ENCODE peak calls at places on chromosomes 6 and 20, in six cellular contexts. U is psoas muscle; W is effector memory CD4-positive, alpha-beta T cell; B is ovary; L is right cardiac atrium; T is IMR-90. F is an unnamed sample.
A peak's percentile ranks its signal among the peaks of the same experiment; 100 is the strongest.

GRCh38 chr6:154548130-154548830 is 37.8 kb upstream of the CNKSR3 start:
- DNase-seq in T (peak; percentile 45), L (peak; percentile 44), U (no peak), B (peak; percentile 62), W (no peak), F (peak; percentile 65)

GRCh38 chr6:161142957-161143296 is 130.9 kb downstream of the AGPAT4 start:
- DNase-seq in T (no peak), L (no peak), B (no peak), W (no peak), U (no peak), F (no peak)

GRCh38 chr6:7991992-7992815 is 72.0 kb downstream of the BLOC1S5 start:
- DNase-seq in L (peak; percentile 61), U (no peak), T (peak; percentile 92), W (no peak), B (no peak), F (no peak)

GRCh38 chr6:137094411-137095008 is 49.7 kb upstream of the IL20RA start:
- DNase-seq in L (peak; percentile 35), U (peak; percentile 70), T (peak; percentile 67), W (peak; percentile 40), B (peak; percentile 53), F (peak; percentile 56)

GRCh38 chr6:90095788-90096187 is 200.9 kb downstream of the BACH2 start:
- DNase-seq in B (no peak), L (no peak), U (no peak), W (no peak), T (no peak), F (no peak)

GRCh38 chr20:19782669-19783068 is 24.6 kb downstream of the RIN2 start:
- DNase-seq in U (no peak), B (no peak), L (no peak), T (no peak), W (no peak), F (no peak)

GRCh38 chr20:19995220-19995863 is 21.8 kb upstream of the NAA20 start:
- DNase-seq in L (no peak), B (no peak), T (peak; percentile 64), W (no peak), U (no peak), F (peak; percentile 60)

GRCh38 chr6:107128175-107128574 is 12.9 kb upstream of the BEND3 start:
- DNase-seq in B (no peak), L (no peak), W (no peak), T (peak; percentile 61), U (no peak), F (no peak)

GRCh38 chr20:21101453-21102251 is 4.5 kb downstream of the LINC00237 start:
- DNase-seq in T (no peak), B (peak; percentile 38), U (peak; percentile 53), W (no peak), L (no peak), F (no peak)

GRCh38 chr6:15246217-15247211 is 645 bp downstream of the JARID2 start:
- DNase-seq in U (no peak), W (no peak), T (peak; percentile 49), L (no peak), B (no peak), F (no peak)

GRCh38 chr6:62390413-62390812 is 104.4 kb upstream of the KHDRBS2 start:
- DNase-seq in B (no peak), T (no peak), U (no peak), W (no peak), L (no peak), F (no peak)

GRCh38 chr20:11323821-11324220 is 593.9 kb upstream of the BTBD3 start:
- DNase-seq in U (no peak), B (no peak), T (no peak), L (no peak), W (no peak), F (no peak)

GRCh38 chr6:75213732-75214131 is 7.9 kb upstream of the COL12A1 start:
- DNase-seq in T (no peak), L (no peak), W (no peak), U (no peak), B (no peak), F (no peak)

GRCh38 chr20:35315199-35316020 is 23.2 kb upstream of the FAM83C start:
- DNase-seq in U (no peak), W (no peak), T (peak; percentile 58), L (no peak), B (no peak), F (peak; percentile 37)

GRCh38 chr6:40128149-40128548 is 193.9 kb upstream of the MOCS1 start:
- DNase-seq in W (no peak), T (no peak), B (no peak), U (no peak), L (no peak), F (no peak)

GRCh38 chr6:13217206-13217905 is 111.0 kb downstream of the TBC1D7 start:
- DNase-seq in B (no peak), W (no peak), L (no peak), U (no peak), T (peak; percentile 34), F (no peak)

GRCh38 chr20:25050501-25051350 is 7.2 kb downstream of the ACSS1 start:
- DNase-seq in U (peak; percentile 47), B (no peak), W (no peak), L (no peak), T (no peak), F (no peak)

GRCh38 chr20:50521709-50522674 is 11.8 kb downstream of the PTPN1 start:
- DNase-seq in U (no peak), W (no peak), L (no peak), B (no peak), T (no peak), F (no peak)

GRCh38 chr20:50518270-50518721 is 8.1 kb downstream of the PTPN1 start:
- DNase-seq in U (no peak), B (no peak), W (no peak), L (no peak), T (peak; percentile 72), F (peak; percentile 79)

GRCh38 chr20:50521221-50521642 is 11.0 kb downstream of the PTPN1 start:
- DNase-seq in W (no peak), U (no peak), T (no peak), B (no peak), L (no peak), F (no peak)

GRCh38 chr20:50519036-50519780 is 9.0 kb downstream of the PTPN1 start:
- DNase-seq in L (no peak), W (no peak), T (no peak), B (no peak), U (no peak), F (no peak)

GRCh38 chr20:50520222-50520877 is 10.2 kb downstream of the PTPN1 start:
- DNase-seq in W (no peak), T (no peak), U (no peak), L (no peak), B (no peak), F (no peak)
- H3K4me1 ChIP-seq in W (peaks cover 59% of the 10 kb centered on the region), T (peaks cover 24% of the 10 kb centered on the region), U (peaks cover 83% of the 10 kb centered on the region), L (peaks cover 13% of the 10 kb centered on the region), B (peaks cover 13% of the 10 kb centered on the region), F (peaks cover 80% of the 10 kb centered on the region)

GRCh38 chr6:167730441-167730840 is 96.3 kb upstream of the AFDN start:
- DNase-seq in B (no peak), T (no peak), W (no peak), L (no peak), U (no peak), F (peak; percentile 28)

GRCh38 chr6:167733740-167734661 is 92.7 kb upstream of the AFDN start:
- DNase-seq in U (no peak), T (no peak), L (no peak), B (peak; percentile 56), W (no peak), F (no peak)

GRCh38 chr6:167731731-167732422 is 94.8 kb upstream of the AFDN start:
- DNase-seq in B (peak; percentile 28), T (no peak), W (no peak), U (no peak), L (no peak), F (no peak)

GRCh38 chr6:167734662-167735497 is 91.8 kb upstream of the AFDN start:
- DNase-seq in T (no peak), B (peak; percentile 36), L (no peak), U (no peak), W (no peak), F (no peak)

GRCh38 chr6:167731216-167731615 is 95.5 kb upstream of the AFDN start:
- DNase-seq in B (peak; percentile 28), U (no peak), W (no peak), L (no peak), T (no peak), F (no peak)
- H3K9me3 ChIP-seq in B (no peaks in the 10 kb centered on the region), U (no peaks in the 10 kb centered on the region), W (no peaks in the 10 kb centered on the region), L (no peaks in the 10 kb centered on the region), T (peaks cover 40% of the 10 kb centered on the region), F (no peaks in the 10 kb centered on the region)

GRCh38 chr20:9923648-9924047 is 84.8 kb upstream of the PAK5 start:
- DNase-seq in L (no peak), W (no peak), T (no peak), U (no peak), B (no peak), F (no peak)

GRCh38 chr20:9919271-9920014 is 80.6 kb upstream of the PAK5 start:
- DNase-seq in U (no peak), L (no peak), B (no peak), T (no peak), W (no peak), F (no peak)

GRCh38 chr20:9916776-9917175 is 77.9 kb upstream of the PAK5 start:
- DNase-seq in T (no peak), U (no peak), L (no peak), W (no peak), B (no peak), F (no peak)

GRCh38 chr20:9920908-9921307 is 82.0 kb upstream of the PAK5 start:
- DNase-seq in B (no peak), U (no peak), T (no peak), W (no peak), L (no peak), F (no peak)

DNA sequence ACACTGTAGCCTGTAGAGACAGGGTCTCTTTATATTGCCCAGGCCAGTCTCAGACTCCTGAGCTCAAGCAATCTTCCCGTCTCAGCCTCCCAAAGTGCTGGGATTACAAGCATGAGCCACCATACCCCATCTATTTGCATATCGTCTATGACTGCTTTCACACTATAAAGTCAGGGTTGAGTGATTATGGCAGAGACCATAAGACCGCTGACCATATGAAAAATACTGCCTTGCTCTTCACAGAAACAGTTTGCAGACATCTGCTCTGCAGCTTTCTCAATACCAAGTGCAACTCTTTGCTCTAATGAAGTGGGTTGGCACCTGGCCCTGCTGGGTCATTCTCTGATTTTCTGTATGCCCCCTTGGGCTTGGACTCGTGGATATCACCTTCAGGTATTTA is 79.5 kb upstream of the PAK5 start:
- DNase-seq in B (no peak), T (no peak), U (no peak), L (no peak), W (no peak), F (no peak)
- H3K4me1 ChIP-seq in B (no peaks in the 10 kb centered on the region), T (no peaks in the 10 kb centered on the region), U (no peaks in the 10 kb centered on the region), L (no peaks in the 10 kb centered on the region), W (no peaks in the 10 kb centered on the region), F (no peaks in the 10 kb centered on the region)

DNA sequence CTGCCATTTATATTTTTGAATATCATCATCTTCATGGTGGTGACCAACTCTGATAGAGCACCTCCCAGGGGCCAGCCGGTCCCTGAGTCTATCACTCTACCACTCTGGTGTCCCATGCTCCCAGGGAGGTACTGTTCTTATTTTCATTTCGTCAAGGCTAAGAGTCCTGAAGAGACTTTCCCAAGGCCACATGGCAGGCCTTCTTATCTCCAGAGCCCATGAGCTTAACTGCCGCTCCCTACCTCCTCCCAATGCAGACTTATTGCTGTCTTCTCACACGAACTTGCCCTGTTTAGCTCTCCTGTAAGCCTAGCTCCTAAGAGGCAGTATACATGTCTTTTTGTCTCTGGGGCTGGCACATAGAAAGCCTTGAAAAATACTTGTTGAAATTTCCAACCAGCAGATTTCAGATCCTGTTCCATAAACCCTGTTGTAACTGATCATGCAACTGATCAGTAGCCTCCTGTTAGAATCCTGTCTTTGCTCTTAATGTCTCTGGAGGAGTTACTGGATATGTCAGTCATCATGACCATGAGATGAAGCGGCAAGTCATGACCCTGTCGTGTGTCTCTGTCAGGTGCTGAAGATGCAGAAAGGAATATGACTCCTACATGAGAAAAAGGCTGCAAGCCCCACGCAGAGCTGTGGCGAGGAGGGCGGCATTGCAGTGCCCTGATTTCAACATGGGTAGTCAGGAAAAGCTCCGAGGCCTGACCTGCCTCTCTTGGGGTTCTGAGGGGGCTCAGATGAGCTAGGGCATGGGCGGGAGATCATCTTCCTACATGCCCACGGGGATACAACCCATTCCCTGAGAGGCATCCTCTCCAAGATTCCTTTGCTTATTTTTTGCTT is 60.0 kb downstream of the TTI1 start:
- DNase-seq in W (no peak), L (no peak), T (no peak), U (no peak), B (no peak), F (no peak)
- H3K9me3 ChIP-seq in W (no peaks in the 10 kb centered on the region), L (no peaks in the 10 kb centered on the region), T (no peaks in the 10 kb centered on the region), U (no peaks in the 10 kb centered on the region), B (no peaks in the 10 kb centered on the region), F (no peaks in the 10 kb centered on the region)

F was measured in SJSA1.